ENCODE peak calls at places on chromosomes 12 and 14, in six cellular contexts. D is mesenchymal stem cell, G is neuronal stem cell, Y is H9, L is H1, V is trophoblast cell. H is an unnamed sample.

GRCh38 chr14:93970967-93971634 is 5.3 kb downstream of the ASB2 start:
- DNase-seq in D (no peak), G (no peak), Y (no peak), V (no peak), L (no peak), H (peak; percentile 18)

GRCh38 chr12:106154781-106155273 is 16.1 kb upstream of the NUAK1 start:
- DNase-seq in L (no peak), V (no peak), G (no peak), Y (no peak), D (no peak), H (no peak)

GRCh38 chr14:73850940-73851339 is 691 bp upstream of the PTGR2 start:
- DNase-seq in G (no peak), D (peak; percentile 19), L (no peak), V (peak; percentile 84), Y (no peak), H (no peak)

GRCh38 chr12:117622741-117623140 is 261.3 kb upstream of the NOS1 start:
- DNase-seq in Y (no peak), L (no peak), D (no peak), V (no peak), G (no peak), H (no peak)

GRCh38 chr14:51540364-51540763 is 111.3 kb upstream of the FRMD6 start:
- DNase-seq in Y (no peak), D (peak; percentile 44), G (no peak), L (no peak), V (peak; percentile 43), H (peak; percentile 41)

GRCh38 chr12:9742665-9743064 is 9.8 kb upstream of the CLECL1 start:
- DNase-seq in D (no peak), Y (no peak), L (no peak), G (no peak), V (no peak), H (no peak)

GRCh38 chr14:96126783-96127271 is 77.8 kb upstream of the BDKRB2 start:
- DNase-seq in G (no peak), V (no peak), L (no peak), Y (no peak), D (peak; percentile 81), H (peak; percentile 55)

GRCh38 chr12:56808954-56809353 is 45.8 kb downstream of the HSD17B6 start:
- DNase-seq in D (peak; percentile 16), V (no peak), Y (no peak), L (no peak), G (no peak), H (no peak)

GRCh38 chr12:4829793-4830162 is 79.9 kb upstream of the KCNA1 start:
- DNase-seq in L (no peak), Y (no peak), G (no peak), V (no peak), D (no peak), H (no peak)

GRCh38 chr12:105622220-105622619 is 291.7 kb downstream of the C12orf75 start:
- DNase-seq in Y (no peak), G (no peak), V (no peak), D (no peak), L (no peak), H (no peak)

GRCh38 chr12:85996280-85996679 is 122.2 kb downstream of the NTS start:
- DNase-seq in D (peak; percentile 9), Y (no peak), G (no peak), L (no peak), V (no peak), H (no peak)

GRCh38 chr14:90698379-90698869 is 117.8 kb downstream of the TTC7B start:
- DNase-seq in G (no peak), L (no peak), V (no peak), Y (no peak), D (peak; percentile 64), H (peak; percentile 58)

GRCh38 chr12:57834086-57834876 is 12.2 kb downstream of the CTDSP2 start:
- DNase-seq in G (no peak), Y (no peak), V (no peak), L (no peak), D (no peak), H (no peak)

GRCh38 chr14:81406863-81407262 is 6.7 kb upstream of the STON2 start:
- DNase-seq in G (no peak), V (no peak), D (no peak), Y (no peak), L (no peak), H (peak; percentile 1)

GRCh38 chr12:57224973-57225679 is 4.4 kb upstream of the SHMT2 start:
- DNase-seq in L (no peak), G (no peak), V (peak; percentile 54), Y (peak; percentile 91), D (peak; percentile 38), H (no peak)

GRCh38 chr14:93068721-93069120 is 47.0 kb downstream of the ITPK1 start:
- DNase-seq in D (no peak), V (no peak), G (no peak), Y (no peak), L (no peak), H (no peak)

GRCh38 chr14:22547309-22547947 is 41.6 kb downstream of the DAD1 start:
- DNase-seq in V (no peak), L (no peak), D (peak; percentile 61), G (no peak), Y (no peak), H (no peak)

GRCh38 chr14:60249321-60250251 is 565 bp downstream of the PPM1A start:
- DNase-seq in V (peak; percentile 59), L (no peak), Y (peak; percentile 80), G (peak; percentile 81), D (peak; percentile 77), H (peak; percentile 54)

GRCh38 chr14:44995770-44996294 is 33.8 kb downstream of the TOGARAM1 start:
- DNase-seq in L (no peak), D (no peak), Y (no peak), V (no peak), G (no peak), H (peak; percentile 6)

GRCh38 chr12:67220065-67220464 is 49.1 kb upstream of the CAND1 start:
- DNase-seq in V (peak; percentile 48), G (no peak), Y (peak; percentile 54), L (no peak), D (no peak), H (no peak)

GRCh38 chr12:120836119-120836684 is 68.0 kb downstream of the SPPL3 start:
- DNase-seq in G (no peak), D (no peak), Y (no peak), V (no peak), L (no peak), H (no peak)

GRCh38 chr12:96416033-96416790 is 16.0 kb upstream of the CDK17 start:
- DNase-seq in G (no peak), D (peak; percentile 86), Y (no peak), L (no peak), V (peak; percentile 96), H (peak; percentile 95)

GRCh38 chr12:75634244-75635222 is 123.1 kb upstream of the KRR1 start:
- DNase-seq in V (peak; percentile 83), Y (no peak), D (peak; percentile 18), G (no peak), L (no peak), H (no peak)

GRCh38 chr12:132314035-132314434 is 15.4 kb downstream of the GALNT9 start:
- DNase-seq in L (no peak), G (no peak), V (no peak), Y (no peak), D (no peak), H (no peak)

GRCh38 chr12:132315951-132316350 is 13.4 kb downstream of the GALNT9 start:
- DNase-seq in Y (no peak), G (no peak), V (no peak), L (no peak), D (no peak), H (no peak)

GRCh38 chr12:132314516-132315233 is 14.7 kb downstream of the GALNT9 start:
- DNase-seq in V (no peak), L (no peak), Y (no peak), G (no peak), D (no peak), H (no peak)

GRCh38 chr12:132316497-132317232 is 12.7 kb downstream of the GALNT9 start:
- DNase-seq in Y (no peak), V (no peak), L (no peak), D (no peak), G (no peak), H (no peak)

GRCh38 chr12:132315507-132315906 is 13.9 kb downstream of the GALNT9 start:
- DNase-seq in L (no peak), D (no peak), G (no peak), Y (no peak), V (no peak), H (no peak)
- H4K91ac ChIP-seq in L (no peak overlapping the region), D (no peak overlapping the region), G (no peak overlapping the region), Y (no peak overlapping the region), V (no peak overlapping the region), H (no peak overlapping the region)

DNA sequence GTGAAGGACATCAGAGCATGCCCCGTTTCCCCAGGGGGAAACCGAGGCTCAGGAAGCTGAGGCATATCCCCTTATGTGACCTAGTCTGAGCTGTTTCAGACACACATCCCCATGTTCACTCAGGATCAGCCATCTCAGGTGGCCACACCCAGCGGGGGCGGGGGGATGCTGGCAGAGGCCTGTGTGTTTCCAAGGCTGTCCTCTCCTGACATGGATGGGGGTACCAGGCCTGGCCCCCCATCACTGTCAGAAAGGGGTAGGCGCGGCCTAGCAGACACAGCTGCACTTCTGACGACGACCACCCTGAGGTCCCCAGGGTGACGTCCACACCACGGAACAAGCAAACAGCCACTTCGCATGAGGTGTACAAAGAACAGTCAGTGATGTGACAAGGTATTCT is 22.0 kb downstream of the CCDC85C start:
- DNase-seq in V (no peak), D (no peak), L (no peak), G (no peak), Y (no peak), H (no peak)
- H3K4me2 ChIP-seq in V (no peak overlapping the region), D (no peak overlapping the region), L (no peak overlapping the region), G (no peak overlapping the region), Y (no peak overlapping the region), H (no peak overlapping the region)

GRCh38 chr12:50084775-50085614 is at the start of gene SMARCD1:
- DNase-seq in G (peak; percentile 95), L (peak; percentile 93), V (peak; percentile 78), D (peak; percentile 90), Y (peak; percentile 98), H (peak; percentile 91)
- H4K8ac ChIP-seq in G (no peak within 1 kb of the TSS), L (peak within 1 kb of the TSS; percentile 99), V (peak within 1 kb of the TSS; percentile 96), D (peak within 1 kb of the TSS; percentile 97), Y (no peak within 1 kb of the TSS), H (peak within 1 kb of the TSS; percentile 96)

DNA sequence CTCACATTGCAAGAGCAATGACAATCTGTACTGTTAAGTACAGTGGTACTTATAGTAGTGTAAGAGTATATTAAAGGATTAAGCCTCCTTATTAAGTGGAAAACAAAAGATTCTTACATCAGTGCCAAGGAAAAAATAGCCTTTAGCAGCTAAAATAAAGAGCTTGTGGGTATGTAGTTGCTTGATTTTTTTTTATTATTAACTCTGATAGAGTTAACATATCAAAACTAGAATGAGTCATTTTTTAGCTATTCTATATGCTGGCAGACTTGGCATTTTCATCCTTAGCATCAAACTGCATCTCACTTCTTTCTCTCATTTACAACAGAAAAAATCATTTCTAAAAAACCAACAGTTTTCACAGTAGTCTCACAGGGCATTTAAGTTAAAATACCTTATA is 86.5 kb downstream of the ATP2B1 start:
- DNase-seq in D (no peak), V (no peak), L (no peak), G (no peak), Y (no peak), H (peak; percentile 11)
- H4K91ac ChIP-seq in D (no peak overlapping the region), V (no peak overlapping the region), L (no peak overlapping the region), G (no peak overlapping the region), Y (no peak overlapping the region), H (no peak overlapping the region)